ENCODE peak calls at places on chromosomes 5 and 9, in four cellular contexts. One of them, this sample, is unnamed.

GRCh38 chr5:39671421-39672110 is 246.8 kb upstream of the DAB2 start:
- DNase-seq in IMR-90: no peak
- DNase-seq in mesenchymal stem cell: no peak
- DNase-seq in H9: no peak
- DNase-seq in this sample: no peak

GRCh38 chr9:35905912-35906679 is at the start of gene HRCT1:
- DNase-seq in IMR-90: peak
- DNase-seq in mesenchymal stem cell: peak
- DNase-seq in H9: no peak
- DNase-seq in this sample: no peak

GRCh38 chr9:35756743-35757526 is 2.9 kb upstream of the MSMP start:
- DNase-seq in IMR-90: no peak
- DNase-seq in mesenchymal stem cell: peak
- DNase-seq in H9: peak
- DNase-seq in this sample: peak

GRCh38 chr5:17216176-17216973 is 1.1 kb upstream of the BASP1 start:
- DNase-seq in IMR-90: peak
- DNase-seq in H9: peak
- DNase-seq in mesenchymal stem cell: peak
- DNase-seq in this sample: peak

GRCh38 chr5:149386166-149386565 is 7.1 kb upstream of the IL17B start:
- DNase-seq in IMR-90: no peak
- DNase-seq in H9: no peak
- DNase-seq in mesenchymal stem cell: peak
- DNase-seq in this sample: peak

GRCh38 chr5:10351199-10351881 is 2.2 kb upstream of the MARCHF6 start:
- DNase-seq in IMR-90: peak
- DNase-seq in mesenchymal stem cell: peak
- DNase-seq in H9: no peak
- DNase-seq in this sample: peak

GRCh38 chr5:170341545-170341944 is 44.0 kb upstream of the LCP2 start:
- DNase-seq in H9: no peak
- DNase-seq in mesenchymal stem cell: no peak
- DNase-seq in IMR-90: no peak
- DNase-seq in this sample: no peak

GRCh38 chr9:123358181-123358894 is 2.3 kb downstream of the CRB2 start:
- DNase-seq in mesenchymal stem cell: no peak
- DNase-seq in IMR-90: no peak
- DNase-seq in H9: no peak
- DNase-seq in this sample: peak

GRCh38 chr5:128706269-128706668 is 168.2 kb upstream of the FBN2 start:
- DNase-seq in H9: no peak
- DNase-seq in IMR-90: no peak
- DNase-seq in mesenchymal stem cell: no peak
- DNase-seq in this sample: no peak

GRCh38 chr5:72648511-72648910 is 141.3 kb upstream of the ZNF366 start:
- DNase-seq in H9: no peak
- DNase-seq in IMR-90: peak
- DNase-seq in mesenchymal stem cell: no peak
- DNase-seq in this sample: no peak

GRCh38 chr9:38622083-38622674 is 1.8 kb upstream of the ANKRD18A start:
- DNase-seq in H9: peak
- DNase-seq in IMR-90: no peak
- DNase-seq in mesenchymal stem cell: peak
- DNase-seq in this sample: peak

GRCh38 chr5:80033513-80033912 is 1.6 kb upstream of the THBS4 start:
- DNase-seq in H9: no peak
- DNase-seq in IMR-90: no peak
- DNase-seq in mesenchymal stem cell: no peak
- DNase-seq in this sample: no peak

GRCh38 chr5:33524476-33524875 is 83.7 kb downstream of the TARS1 start:
- DNase-seq in mesenchymal stem cell: peak
- DNase-seq in H9: no peak
- DNase-seq in IMR-90: peak
- DNase-seq in this sample: peak

GRCh38 chr5:135024956-135025729 is 8.9 kb downstream of the PITX1 start:
- DNase-seq in mesenchymal stem cell: peak
- DNase-seq in H9: no peak
- DNase-seq in IMR-90: no peak
- DNase-seq in this sample: no peak

GRCh38 chr5:128213340-128213739 is 129.8 kb downstream of the SLC12A2 start:
- DNase-seq in H9: peak
- DNase-seq in mesenchymal stem cell: peak
- DNase-seq in IMR-90: peak
- DNase-seq in this sample: peak

GRCh38 chr9:92657296-92658094 is 12.4 kb downstream of the IPPK start:
- DNase-seq in H9: no peak
- DNase-seq in IMR-90: no peak
- DNase-seq in mesenchymal stem cell: peak
- DNase-seq in this sample: peak

GRCh38 chr5:148107608-148108007 is 43.8 kb downstream of the SPINK5 start:
- DNase-seq in H9: no peak
- DNase-seq in mesenchymal stem cell: no peak
- DNase-seq in IMR-90: no peak
- DNase-seq in this sample: peak

GRCh38 chr9:128393171-128393761 is 22.1 kb downstream of the URM1 start:
- DNase-seq in IMR-90: no peak
- DNase-seq in H9: peak
- DNase-seq in mesenchymal stem cell: no peak
- DNase-seq in this sample: peak

GRCh38 chr9:107423540-107423939 is 66.0 kb downstream of the KLF4 start:
- DNase-seq in mesenchymal stem cell: no peak
- DNase-seq in H9: no peak
- DNase-seq in IMR-90: no peak
- DNase-seq in this sample: no peak

GRCh38 chr5:117296872-117297271 is 722.2 kb upstream of the SEMA6A start:
- DNase-seq in mesenchymal stem cell: no peak
- DNase-seq in H9: no peak
- DNase-seq in IMR-90: no peak
- DNase-seq in this sample: no peak

GRCh38 chr5:119367502-119368237 is 11.9 kb downstream of the TNFAIP8 start:
- DNase-seq in mesenchymal stem cell: no peak
- DNase-seq in IMR-90: peak
- DNase-seq in H9: no peak
- DNase-seq in this sample: no peak

GRCh38 chr5:93724791-93725190 is 16.6 kb downstream of the POU5F2 start:
- DNase-seq in IMR-90: no peak
- DNase-seq in mesenchymal stem cell: no peak
- DNase-seq in H9: no peak
- DNase-seq in this sample: no peak

GRCh38 chr5:123091258-123091987 is 2.4 kb downstream of the PRDM6 start:
- DNase-seq in IMR-90: peak
- DNase-seq in H9: no peak
- DNase-seq in mesenchymal stem cell: peak
- DNase-seq in this sample: peak

GRCh38 chr9:127927457-127928231 is 2.9 kb downstream of the PIP5KL1 start:
- DNase-seq in H9: peak
- DNase-seq in IMR-90: no peak
- DNase-seq in mesenchymal stem cell: no peak
- DNase-seq in this sample: peak

GRCh38 chr5:9344751-9345240 is 201.1 kb downstream of the SEMA5A start:
- DNase-seq in H9: no peak
- DNase-seq in IMR-90: no peak
- DNase-seq in mesenchymal stem cell: no peak
- DNase-seq in this sample: no peak

GRCh38 chr9:115165233-115165632 is 47.3 kb upstream of the TNC start:
- DNase-seq in IMR-90: no peak
- DNase-seq in mesenchymal stem cell: no peak
- DNase-seq in H9: no peak
- DNase-seq in this sample: no peak

GRCh38 chr9:93081081-93081529 is 14.9 kb upstream of the CARD19 start:
- DNase-seq in IMR-90: no peak
- DNase-seq in H9: no peak
- DNase-seq in mesenchymal stem cell: peak
- DNase-seq in this sample: no peak

GRCh38 chr9:71249729-71250317 is 128.4 kb upstream of the TRPM3 start:
- DNase-seq in H9: no peak
- DNase-seq in mesenchymal stem cell: peak
- DNase-seq in IMR-90: peak
- DNase-seq in this sample: peak

GRCh38 chr9:72457366-72457765 is 64.0 kb upstream of the TMC1 start:
- DNase-seq in IMR-90: peak
- DNase-seq in mesenchymal stem cell: no peak
- DNase-seq in H9: no peak
- DNase-seq in this sample: no peak

GRCh38 chr9:107755267-107755666 is 265.7 kb upstream of the KLF4 start:
- DNase-seq in IMR-90: peak
- DNase-seq in H9: no peak
- DNase-seq in mesenchymal stem cell: peak
- DNase-seq in this sample: peak

GRCh38 chr9:27019589-27019988 is 14.1 kb upstream of the LRRC19 start:
- DNase-seq in IMR-90: peak
- DNase-seq in H9: no peak
- DNase-seq in mesenchymal stem cell: peak
- DNase-seq in this sample: no peak

GRCh38 chr9:89887286-89887685 is 282.5 kb downstream of the GADD45G start:
- DNase-seq in IMR-90: no peak
- DNase-seq in H9: peak
- DNase-seq in mesenchymal stem cell: no peak
- DNase-seq in this sample: no peak

GRCh38 chr5:140632366-140633080 is 452 bp downstream of the CD14 start:
- DNase-seq in IMR-90: peak
- DNase-seq in mesenchymal stem cell: no peak
- DNase-seq in H9: no peak
- DNase-seq in this sample: no peak

GRCh38 chr5:67416986-67417385 is 220.4 kb upstream of the CD180 start:
- DNase-seq in IMR-90: no peak
- DNase-seq in H9: no peak
- DNase-seq in mesenchymal stem cell: no peak
- DNase-seq in this sample: peak

GRCh38 chr9:84301851-84302250 is 38.7 kb downstream of the SLC28A3 start:
- DNase-seq in IMR-90: peak
- DNase-seq in mesenchymal stem cell: no peak
- DNase-seq in H9: no peak
- DNase-seq in this sample: no peak

GRCh38 chr9:86387376-86387775 is 33.2 kb upstream of the TUT7 start:
- DNase-seq in H9: no peak
- DNase-seq in IMR-90: no peak
- DNase-seq in mesenchymal stem cell: no peak
- DNase-seq in this sample: no peak

GRCh38 chr9:87702921-87703320 is 23.0 kb upstream of the CTSL start:
- DNase-seq in IMR-90: no peak
- DNase-seq in H9: no peak
- DNase-seq in mesenchymal stem cell: no peak
- DNase-seq in this sample: no peak

GRCh38 chr9:87701491-87701890 is 24.4 kb upstream of the CTSL start:
- DNase-seq in mesenchymal stem cell: no peak
- DNase-seq in IMR-90: no peak
- DNase-seq in H9: no peak
- DNase-seq in this sample: no peak

GRCh38 chr9:87698069-87698809 is 27.7 kb upstream of the CTSL start:
- DNase-seq in mesenchymal stem cell: no peak
- DNase-seq in IMR-90: no peak
- DNase-seq in H9: no peak
- DNase-seq in this sample: no peak

GRCh38 chr9:87701931-87702421 is 23.9 kb upstream of the CTSL start:
- DNase-seq in IMR-90: no peak
- DNase-seq in mesenchymal stem cell: no peak
- DNase-seq in H9: no peak
- DNase-seq in this sample: peak

GRCh38 chr9:87699835-87700234 is 26.1 kb upstream of the CTSL start:
- DNase-seq in H9: no peak
- DNase-seq in IMR-90: no peak
- DNase-seq in mesenchymal stem cell: no peak
- DNase-seq in this sample: no peak
- H2AK5ac ChIP-seq in H9: no peak
- H2AK5ac ChIP-seq in IMR-90: no peak
- H2AK5ac ChIP-seq in mesenchymal stem cell: peak
- H2AK5ac ChIP-seq in this sample: no peak

GRCh38 chr9:136742640-136743391 is at the start of gene LCN10:
- DNase-seq in H9: peak
- DNase-seq in IMR-90: no peak
- DNase-seq in mesenchymal stem cell: peak
- DNase-seq in this sample: peak
- H2AK5ac ChIP-seq in H9: no peak
- H2AK5ac ChIP-seq in IMR-90: no peak
- H2AK5ac ChIP-seq in mesenchymal stem cell: no peak
- H2AK5ac ChIP-seq in this sample: no peak

DNA sequence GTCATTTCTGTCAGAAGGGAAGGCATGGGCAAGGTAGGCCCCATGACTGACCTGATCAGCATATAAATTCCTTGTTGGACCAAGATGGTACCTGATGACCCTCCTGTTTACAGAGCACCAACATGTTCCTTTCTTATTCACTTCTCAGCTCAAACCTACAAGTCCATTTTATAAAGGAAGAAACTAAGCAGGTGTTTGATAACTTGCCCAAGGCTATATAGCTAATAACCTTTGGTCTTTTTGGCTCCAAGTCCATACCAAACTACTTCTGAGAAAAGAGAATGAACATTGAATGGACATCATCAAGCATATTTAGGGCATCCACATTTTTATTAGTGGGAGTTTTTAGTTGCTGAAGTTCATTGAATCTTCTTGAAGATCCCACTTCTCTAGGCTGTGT is 125.2 kb downstream of the GALNT10 start:
- DNase-seq in H9: no peak
- DNase-seq in IMR-90: no peak
- DNase-seq in mesenchymal stem cell: no peak
- DNase-seq in this sample: no peak
- H2AK5ac ChIP-seq in H9: no peak
- H2AK5ac ChIP-seq in IMR-90: no peak
- H2AK5ac ChIP-seq in mesenchymal stem cell: no peak
- H2AK5ac ChIP-seq in this sample: no peak

GRCh38 chr9:134737842-134738580 is 96.4 kb downstream of the COL5A1 start:
- DNase-seq in mesenchymal stem cell: no peak
- DNase-seq in IMR-90: no peak
- DNase-seq in H9: no peak
- DNase-seq in this sample: no peak
- H2AK5ac ChIP-seq in mesenchymal stem cell: no peak
- H2AK5ac ChIP-seq in IMR-90: no peak
- H2AK5ac ChIP-seq in H9: no peak
- H2AK5ac ChIP-seq in this sample: no peak